ENCODE peak calls at places on chromosomes 12 and 14, in four cellular contexts. M, F, J and A are unnamed samples.

GRCh38 chr12:105212431-105212830 is 23.5 kb downstream of the APPL2 start:
- DNase-seq in M (no peak), F (no peak), J (no peak), A (no peak)

GRCh38 chr12:57813111-57813970 is 5.2 kb downstream of the AVIL start:
- DNase-seq in M (no peak), F (no peak), J (no peak), A (no peak)

GRCh38 chr14:81286574-81287370 is 66.0 kb upstream of the GTF2A1 start:
- DNase-seq in M (no peak), F (no peak), J (no peak), A (no peak)

GRCh38 chr12:100337727-100338126 is 19.1 kb upstream of the SLC17A8 start:
- DNase-seq in M (no peak), F (no peak), J (no peak), A (no peak)

GRCh38 chr12:132250707-132251106 is 78.7 kb downstream of the GALNT9 start:
- DNase-seq in M (no peak), F (no peak), J (no peak), A (no peak)

GRCh38 chr12:30836656-30837445 is 82.1 kb upstream of the CAPRIN2 start:
- DNase-seq in M (no peak), F (no peak), J (no peak), A (no peak)

GRCh38 chr14:51849095-51849494 is 11.3 kb upstream of the GNG2 start:
- DNase-seq in M (no peak), F (no peak), J (peak), A (no peak)

GRCh38 chr14:91685600-91685999 is 46.3 kb downstream of the CATSPERB start:
- DNase-seq in M (no peak), F (no peak), J (no peak), A (no peak)

GRCh38 chr12:52246720-52247621 is 13.9 kb downstream of the KRT7 start:
- DNase-seq in M (no peak), F (no peak), J (no peak), A (no peak)

GRCh38 chr12:133106253-133106652 is 23.8 kb downstream of the ZNF891 start:
- DNase-seq in M (no peak), F (no peak), J (no peak), A (no peak)

GRCh38 chr12:125093681-125094025 is 28.4 kb downstream of the AACS start:
- DNase-seq in M (no peak), F (no peak), J (no peak), A (no peak)

GRCh38 chr12:39372929-39373328 is 70.0 kb downstream of the KIF21A start:
- DNase-seq in M (no peak), F (no peak), J (no peak), A (no peak)